ENCODE peak calls at places on chromosomes 13 and 19, in six cellular contexts. M is Panc1, V is breast epithelium, L is IMR-90, T is lower lobe of right lung, D is heart left ventricle. C is an unnamed sample. For H3K4me1, the result is how much of the 10 kb centered on the place peaks cover.

GRCh38 chr13:110206170-110206569 is 100.8 kb downstream of the COL4A1 start:
- DNase-seq in M (no peak), V (no peak), L (no peak), T (no peak), D (no peak), C (peak)

GRCh38 chr13:49810825-49811526 is 18.5 kb upstream of the KPNA3 start:
- DNase-seq in M (no peak), V (no peak), L (peak), T (no peak), D (peak), C (peak)

GRCh38 chr13:42396501-42396900 is 124.5 kb downstream of the AKAP11 start:
- DNase-seq in M (no peak), V (no peak), L (no peak), T (no peak), D (no peak), C (no peak)

GRCh38 chr13:27795718-27796019 is 3.4 kb downstream of the GSX1 start:
- DNase-seq in M (no peak), V (no peak), L (no peak), T (no peak), D (no peak), C (no peak)

GRCh38 chr19:12783226-12783848 is 7.9 kb upstream of the JUNB start:
- DNase-seq in M (no peak), V (no peak), L (no peak), T (no peak), D (no peak), C (no peak)

GRCh38 chr13:40318366-40318765 is 348.1 kb downstream of the FOXO1 start:
- DNase-seq in M (no peak), V (peak), L (no peak), T (no peak), D (peak), C (no peak)

GRCh38 chr19:18834644-18834984 is 2.9 kb downstream of the UPF1 start:
- DNase-seq in M (no peak), V (no peak), L (no peak), T (no peak), D (no peak), C (no peak)

GRCh38 chr13:44755872-44756271 is 179.7 kb upstream of the TSC22D1 start:
- DNase-seq in M (no peak), V (no peak), L (peak), T (no peak), D (no peak), C (no peak)

GRCh38 chr19:48419158-48419920 is 25.9 kb downstream of the GRIN2D start:
- DNase-seq in M (no peak), V (no peak), L (peak), T (no peak), D (no peak), C (peak)

GRCh38 chr13:47287291-47287751 is 390.5 kb upstream of the HTR2A start:
- DNase-seq in M (no peak), V (no peak), L (peak), T (no peak), D (no peak), C (no peak)

GRCh38 chr13:23637813-23638212 is 67.6 kb downstream of the TNFRSF19 start:
- DNase-seq in M (no peak), V (no peak), L (no peak), T (no peak), D (no peak), C (no peak)

GRCh38 chr19:57830071-57830602 is at the start of gene ZNF587B:
- DNase-seq in M (no peak), V (peak), L (peak), T (peak), D (peak), C (peak)

GRCh38 chr13:38703255-38703654 is 16.4 kb downstream of the FREM2 start:
- DNase-seq in M (no peak), V (no peak), L (no peak), T (no peak), D (no peak), C (no peak)

GRCh38 chr19:10603084-10603872 is 16.2 kb upstream of the AP1M2 start:
- DNase-seq in M (no peak), V (peak), L (no peak), T (peak), D (peak), C (no peak)

GRCh38 chr19:23823952-23824389 is 65.3 kb upstream of the ZNF681 start:
- DNase-seq in M (no peak), V (no peak), L (no peak), T (no peak), D (no peak), C (peak)

GRCh38 chr13:112795277-112795676 is 105.4 kb downstream of the ATP11A start:
- DNase-seq in M (no peak), V (no peak), L (no peak), T (no peak), D (no peak), C (no peak)

GRCh38 chr13:51803018-51803417 is 945 bp downstream of the DHRS12 start:
- DNase-seq in M (no peak), V (no peak), L (no peak), T (no peak), D (no peak), C (peak)

GRCh38 chr13:90281709-90282108 is 1065.8 kb upstream of the MIR17HG start:
- DNase-seq in M (no peak), V (no peak), L (no peak), T (no peak), D (no peak), C (no peak)

GRCh38 chr19:49881672-49882394 is 4.3 kb downstream of the TBC1D17 start:
- DNase-seq in M (no peak), V (no peak), L (no peak), T (no peak), D (no peak), C (peak)
- H3K4me1 ChIP-seq in M (under half), V (under half), L (under half), T (under half), D (under half), C (under half)

GRCh38 chr19:4636151-4636717 is 3.1 kb upstream of the TNFAIP8L1 start:
- DNase-seq in M (no peak), V (peak), L (peak), T (peak), D (peak), C (peak)
- H3K4me3 ChIP-seq in M (peak), V (peak), L (peak), T (peak), D (peak), C (peak)

GRCh38 chr13:79340490-79340889 is 65.6 kb downstream of the RBM26 start:
- DNase-seq in M (no peak), V (no peak), L (no peak), T (no peak), D (no peak), C (no peak)
- TF ChIP-seq CTCF in M (no peak), V (no peak), L (no peak), T (no peak), D (no peak), C (no peak)

GRCh38 chr13:98889419-98890079 is 88.3 kb downstream of the DOCK9 start:
- DNase-seq in M (no peak), V (no peak), L (no peak), T (no peak), D (no peak), C (no peak)
- H3K4me1 ChIP-seq in M (under half), V (under half), L (under half), T (under half), D (under half), C (under half)

DNA sequence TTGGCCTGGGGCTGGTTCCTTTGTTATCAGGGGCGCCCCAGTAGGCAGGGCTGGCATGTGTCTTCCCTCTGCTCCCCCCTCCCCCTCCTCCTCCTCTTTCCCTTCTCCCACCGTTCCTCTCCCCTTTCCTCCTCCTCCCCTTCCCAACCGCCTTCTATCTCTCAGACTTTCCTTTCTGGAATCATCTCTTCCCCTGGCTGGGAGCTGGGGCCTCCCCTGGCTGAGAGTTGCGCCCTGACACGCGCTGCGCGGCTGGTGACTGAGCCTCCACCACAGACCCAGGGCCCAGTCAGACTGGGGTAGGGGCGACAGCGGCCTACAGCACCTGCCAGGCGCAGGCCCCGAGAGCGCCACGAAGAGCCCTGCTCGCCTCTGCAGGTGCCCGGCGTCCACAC is 2.8 kb downstream of the PNMA8B start:
- DNase-seq in M (no peak), V (no peak), L (no peak), T (no peak), D (no peak), C (no peak)
- H3K4me3 ChIP-seq in M (no peak), V (peak), L (no peak), T (peak), D (peak), C (no peak)

GRCh38 chr19:56221851-56222250 is 19.8 kb downstream of the ZSCAN5C start:
- DNase-seq in M (no peak), V (no peak), L (no peak), T (no peak), D (no peak), C (no peak)
- TF ChIP-seq CTCF in M (peak), V (no peak), L (no peak), T (no peak), D (no peak), C (no peak)

DNA sequence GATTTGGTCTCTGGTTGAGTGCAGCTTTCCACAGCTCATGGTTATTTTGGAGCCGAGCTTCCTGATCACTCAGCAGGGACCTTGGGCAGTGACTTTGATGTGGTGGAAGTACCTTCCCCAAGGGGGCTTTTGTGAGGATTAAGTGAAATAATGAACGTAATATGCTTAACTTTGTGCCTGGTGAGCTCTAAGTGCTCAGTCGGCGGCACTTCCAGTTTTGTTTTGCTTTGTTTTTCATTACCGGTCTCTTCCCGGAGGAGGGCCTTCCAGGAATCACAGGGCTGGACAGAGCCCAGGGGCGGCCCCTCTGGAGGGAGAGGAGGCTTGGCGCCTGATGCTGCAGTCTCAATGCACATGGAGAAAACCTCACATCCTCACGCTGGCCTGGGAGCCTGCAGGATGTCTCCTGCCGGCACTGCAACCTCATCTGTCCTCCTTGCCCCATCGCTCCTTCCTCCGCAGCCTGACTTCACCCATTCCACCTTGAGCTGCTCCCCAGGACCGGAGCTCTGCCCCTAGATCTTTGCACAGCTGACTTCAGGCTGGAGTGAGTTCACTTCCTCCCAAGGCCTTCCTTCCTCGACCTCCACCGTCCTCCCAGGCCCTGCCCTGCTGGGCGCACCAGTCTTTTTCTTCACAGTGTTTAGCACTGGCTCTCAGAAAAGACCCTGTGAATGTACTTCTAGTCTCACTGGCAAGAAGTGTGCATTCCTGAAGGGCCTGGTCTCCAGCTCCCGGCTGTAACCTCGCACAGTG is 1.6 kb downstream of the PLEKHF1 start:
- DNase-seq in M (no peak), V (peak), L (peak), T (peak), D (peak), C (no peak)
- H3K4me1 ChIP-seq in M (half or more), V (under half), L (under half), T (half or more), D (under half), C (under half)